ENCODE peak calls at places on chromosomes 2 and 18, in four cellular contexts. One of them, this sample, is unnamed.

GRCh38 chr2:159052157-159052561 is 83.7 kb downstream of the TANC1 start:
- DNase-seq in K562: no peak
- DNase-seq in WTC11: no peak
- DNase-seq in HepG2: no peak
- DNase-seq in this sample: no peak

GRCh38 chr2:220478305-220479058 is 851.1 kb downstream of the SLC4A3 start:
- DNase-seq in WTC11: no peak
- DNase-seq in K562: no peak
- DNase-seq in HepG2: no peak
- DNase-seq in this sample: no peak

GRCh38 chr2:152198499-152198898 is 22.9 kb upstream of the STAM2 start:
- DNase-seq in WTC11: no peak
- DNase-seq in HepG2: peak
- DNase-seq in K562: no peak
- DNase-seq in this sample: no peak

GRCh38 chr18:80228051-80228848 is 19.1 kb downstream of the PARD6G start:
- DNase-seq in WTC11: peak
- DNase-seq in K562: no peak
- DNase-seq in HepG2: no peak
- DNase-seq in this sample: no peak

GRCh38 chr2:182302174-182302573 is 124.7 kb downstream of the PDE1A start:
- DNase-seq in K562: no peak
- DNase-seq in WTC11: no peak
- DNase-seq in HepG2: no peak
- DNase-seq in this sample: no peak

GRCh38 chr18:37409870-37410269 is 155.7 kb downstream of the CELF4 start:
- DNase-seq in HepG2: no peak
- DNase-seq in K562: no peak
- DNase-seq in WTC11: peak
- DNase-seq in this sample: no peak

GRCh38 chr2:110134025-110134424 is 18.4 kb upstream of the MALL start:
- DNase-seq in K562: no peak
- DNase-seq in HepG2: no peak
- DNase-seq in WTC11: no peak
- DNase-seq in this sample: no peak

GRCh38 chr2:3754280-3754679 is 50.9 kb downstream of the DCDC2C start:
- DNase-seq in WTC11: no peak
- DNase-seq in K562: no peak
- DNase-seq in HepG2: peak
- DNase-seq in this sample: no peak

GRCh38 chr2:106581755-106582430 is 94.7 kb downstream of the CD8B2 start:
- DNase-seq in HepG2: peak
- DNase-seq in K562: peak
- DNase-seq in WTC11: peak
- DNase-seq in this sample: peak

GRCh38 chr2:238085899-238086298 is 14.2 kb upstream of the ESPNL start:
- DNase-seq in HepG2: no peak
- DNase-seq in K562: no peak
- DNase-seq in WTC11: no peak
- DNase-seq in this sample: no peak

GRCh38 chr2:161983896-161984295 is 90.1 kb downstream of the DPP4 start:
- DNase-seq in HepG2: no peak
- DNase-seq in WTC11: no peak
- DNase-seq in K562: no peak
- DNase-seq in this sample: no peak

GRCh38 chr2:182077023-182077422 is 91.4 kb downstream of the PPP1R1C start:
- DNase-seq in HepG2: no peak
- DNase-seq in WTC11: no peak
- DNase-seq in K562: no peak
- DNase-seq in this sample: no peak

GRCh38 chr18:33820517-33821368 is 242.7 kb downstream of the ASXL3 start:
- DNase-seq in K562: no peak
- DNase-seq in HepG2: no peak
- DNase-seq in WTC11: peak
- DNase-seq in this sample: no peak

GRCh38 chr18:42545825-42546224 is 569.7 kb downstream of the RIT2 start:
- DNase-seq in HepG2: no peak
- DNase-seq in WTC11: no peak
- DNase-seq in K562: no peak
- DNase-seq in this sample: no peak

GRCh38 chr2:224532931-224533330 is 52.2 kb downstream of the CUL3 start:
- DNase-seq in WTC11: no peak
- DNase-seq in K562: no peak
- DNase-seq in HepG2: no peak
- DNase-seq in this sample: no peak

GRCh38 chr2:3535794-3536681 is 16.7 kb upstream of the ADI1 start:
- DNase-seq in K562: peak
- DNase-seq in HepG2: peak
- DNase-seq in WTC11: no peak
- DNase-seq in this sample: peak

GRCh38 chr2:71716697-71717624 is 263.6 kb downstream of the DYSF start:
- DNase-seq in WTC11: no peak
- DNase-seq in HepG2: peak
- DNase-seq in K562: no peak
- DNase-seq in this sample: no peak

GRCh38 chr2:140804682-140805235 is 1326.1 kb downstream of the LRP1B start:
- DNase-seq in HepG2: no peak
- DNase-seq in K562: no peak
- DNase-seq in WTC11: no peak
- DNase-seq in this sample: no peak

GRCh38 chr2:105290981-105291660 is 38.4 kb downstream of the TGFBRAP1 start:
- DNase-seq in HepG2: no peak
- DNase-seq in K562: no peak
- DNase-seq in WTC11: no peak
- DNase-seq in this sample: no peak

GRCh38 chr2:8310557-8311455 is 371.1 kb upstream of the ID2 start:
- DNase-seq in HepG2: no peak
- DNase-seq in WTC11: no peak
- DNase-seq in K562: no peak
- DNase-seq in this sample: no peak
- TF ChIP-seq HMGXB4 in HepG2: no peak
- TF ChIP-seq HMGXB4 in WTC11: no peak
- TF ChIP-seq HMGXB4 in K562: no peak
- TF ChIP-seq HMGXB4 in this sample: no peak

GRCh38 chr2:176454893-176455810 is 185.9 kb downstream of the MTX2 start:
- DNase-seq in WTC11: peak
- DNase-seq in K562: peak
- DNase-seq in HepG2: peak
- DNase-seq in this sample: peak

GRCh38 chr2:176453784-176454183 is 184.5 kb downstream of the MTX2 start:
- DNase-seq in WTC11: no peak
- DNase-seq in K562: no peak
- DNase-seq in HepG2: no peak
- DNase-seq in this sample: no peak

GRCh38 chr2:176455865-176456291 is 186.6 kb downstream of the MTX2 start:
- DNase-seq in WTC11: peak
- DNase-seq in K562: no peak
- DNase-seq in HepG2: no peak
- DNase-seq in this sample: no peak

GRCh38 chr2:176461098-176461497 is 191.9 kb downstream of the MTX2 start:
- DNase-seq in K562: no peak
- DNase-seq in WTC11: no peak
- DNase-seq in HepG2: no peak
- DNase-seq in this sample: no peak

DNA sequence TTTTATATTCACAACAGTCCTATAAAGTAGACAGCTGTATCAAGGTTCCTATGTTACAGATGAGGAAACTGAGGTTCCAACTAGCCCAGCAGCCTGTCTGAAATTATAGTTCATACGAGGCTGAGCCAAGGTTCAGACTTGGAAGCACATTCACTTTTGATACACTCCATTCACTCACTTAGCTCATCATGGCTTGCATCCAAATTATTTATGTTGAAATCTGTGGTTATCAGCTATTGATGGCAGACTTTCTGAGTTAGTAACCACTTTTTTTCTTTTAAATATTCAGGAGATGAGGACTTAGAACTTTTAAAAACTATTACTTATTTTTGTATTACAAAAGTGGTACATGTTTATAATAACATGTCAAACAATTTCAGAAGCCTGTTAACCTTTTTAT is 188.2 kb downstream of the MTX2 start:
- DNase-seq in K562: no peak
- DNase-seq in WTC11: no peak
- DNase-seq in HepG2: no peak
- DNase-seq in this sample: no peak
- TF ChIP-seq HMGXB4 in K562: no peak
- TF ChIP-seq HMGXB4 in WTC11: no peak
- TF ChIP-seq HMGXB4 in HepG2: no peak
- TF ChIP-seq HMGXB4 in this sample: no peak

DNA sequence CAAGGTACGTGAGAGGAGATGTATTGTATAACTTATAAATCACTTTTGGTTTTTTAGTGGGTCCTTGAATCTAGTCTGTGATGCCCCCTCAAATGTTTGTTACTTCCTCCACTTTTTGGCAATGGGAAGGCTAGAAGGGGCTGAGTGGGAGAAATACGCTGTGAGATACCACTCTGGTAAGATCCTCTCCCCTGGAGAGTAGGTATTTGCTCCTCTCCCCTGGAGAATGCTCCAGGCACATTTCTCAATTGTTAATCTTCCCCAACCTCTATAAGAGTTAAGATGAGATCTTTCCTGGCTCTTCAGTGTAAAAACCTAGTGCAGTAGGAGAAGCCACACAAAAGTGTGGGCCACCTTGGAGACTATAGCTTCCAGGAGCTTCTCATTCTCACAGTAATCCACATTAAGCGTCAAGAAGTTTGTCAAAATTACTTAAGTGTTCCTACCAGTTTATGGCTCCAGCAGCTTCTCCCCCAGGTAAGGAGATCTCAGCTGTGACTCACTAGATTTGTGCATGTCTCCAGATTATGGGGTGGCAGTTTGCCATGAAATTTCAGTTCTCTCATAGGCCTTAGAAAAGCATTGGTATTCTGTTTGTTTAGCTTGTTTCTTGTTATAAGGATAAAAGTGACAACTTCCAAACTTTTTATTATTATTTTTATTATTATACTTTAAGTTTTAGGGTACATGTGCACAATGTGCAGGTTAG is 182.6 kb downstream of the FSIP2 start:
- DNase-seq in HepG2: no peak
- DNase-seq in K562: no peak
- DNase-seq in WTC11: no peak
- DNase-seq in this sample: no peak
- TF ChIP-seq HMGXB4 in HepG2: no peak
- TF ChIP-seq HMGXB4 in K562: no peak
- TF ChIP-seq HMGXB4 in WTC11: no peak
- TF ChIP-seq HMGXB4 in this sample: no peak

GRCh38 chr2:72891091-72891818 is 4.0 kb downstream of the SPR start:
- DNase-seq in K562: no peak
- DNase-seq in WTC11: no peak
- DNase-seq in HepG2: no peak
- DNase-seq in this sample: no peak

GRCh38 chr2:72894466-72894865 is 7.3 kb downstream of the SPR start:
- DNase-seq in HepG2: no peak
- DNase-seq in K562: no peak
- DNase-seq in WTC11: no peak
- DNase-seq in this sample: no peak

GRCh38 chr2:72893594-72894319 is 6.5 kb downstream of the SPR start:
- DNase-seq in WTC11: peak
- DNase-seq in K562: peak
- DNase-seq in HepG2: peak
- DNase-seq in this sample: peak

GRCh38 chr2:72895154-72895553 is 7.9 kb downstream of the SPR start:
- DNase-seq in K562: no peak
- DNase-seq in HepG2: no peak
- DNase-seq in WTC11: no peak
- DNase-seq in this sample: no peak

DNA sequence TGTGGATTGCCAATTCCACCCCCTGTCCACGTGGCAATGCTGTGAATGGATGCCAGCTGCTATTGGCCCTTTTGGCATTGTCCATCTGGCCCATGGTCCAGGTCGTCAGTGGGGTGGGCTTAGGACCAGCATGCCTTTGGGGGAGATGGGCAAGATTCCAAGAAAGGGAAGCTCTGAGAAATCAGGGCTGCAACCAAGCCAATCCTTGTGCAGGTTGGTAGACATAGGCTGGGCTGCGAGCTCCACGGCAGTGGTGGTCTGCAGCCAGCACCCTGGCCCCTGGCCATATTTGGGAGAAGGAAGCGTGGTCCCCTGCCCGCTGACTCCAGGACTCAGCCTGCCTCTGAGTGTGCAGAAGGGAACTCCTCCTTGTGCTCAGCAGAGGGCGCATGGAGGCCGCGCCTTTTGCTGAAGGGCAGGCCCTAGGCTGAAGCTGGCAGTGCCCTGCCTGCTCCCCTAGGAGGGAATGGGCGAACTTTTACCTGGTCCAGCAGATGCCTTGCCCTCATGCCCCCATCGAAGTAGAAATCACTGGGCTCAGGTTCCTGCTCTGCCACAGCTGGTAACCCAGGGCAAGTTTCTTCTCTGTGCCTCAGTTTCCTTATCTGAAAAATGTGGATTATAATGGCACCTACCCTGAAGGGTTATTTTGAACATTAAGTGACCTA is 5.4 kb downstream of the SPR start:
- DNase-seq in K562: no peak
- DNase-seq in HepG2: peak
- DNase-seq in WTC11: peak
- DNase-seq in this sample: peak
- TF ChIP-seq HMGXB4 in K562: no peak
- TF ChIP-seq HMGXB4 in HepG2: no peak
- TF ChIP-seq HMGXB4 in WTC11: no peak
- TF ChIP-seq HMGXB4 in this sample: no peak

GRCh38 chr2:67217398-67217797 is 179.7 kb upstream of the ETAA1 start:
- DNase-seq in WTC11: no peak
- DNase-seq in K562: no peak
- DNase-seq in HepG2: no peak
- DNase-seq in this sample: no peak
- TF ChIP-seq HMGXB4 in WTC11: no peak
- TF ChIP-seq HMGXB4 in K562: no peak
- TF ChIP-seq HMGXB4 in HepG2: no peak
- TF ChIP-seq HMGXB4 in this sample: no peak